ENCODE peak calls at places on chromosomes 13 and 19, in ten cellular contexts. One of them, this sample, is unnamed.

GRCh38 chr13:28059214-28059613 is 41.2 kb downstream of the FLT3 start:
- DNase-seq in adrenal gland: peak; percentile 39
- DNase-seq in neural progenitor cell: peak; percentile 62
- DNase-seq in lung: no peak
- DNase-seq in esophagus squamous epithelium: no peak
- DNase-seq in upper lobe of right lung: no peak
- DNase-seq in GM12865: peak; percentile 65
- DNase-seq in progenitor cell of endocrine pancreas: no peak
- DNase-seq in tibial nerve: no peak
- DNase-seq in neural crest cell: peak; percentile 9
- DNase-seq in this sample: no peak

GRCh38 chr19:52991021-52991420 is 22.7 kb upstream of the ERVV-1 start:
- DNase-seq in tibial nerve: no peak
- DNase-seq in progenitor cell of endocrine pancreas: no peak
- DNase-seq in GM12865: no peak
- DNase-seq in upper lobe of right lung: no peak
- DNase-seq in esophagus squamous epithelium: no peak
- DNase-seq in neural crest cell: no peak
- DNase-seq in lung: no peak
- DNase-seq in adrenal gland: no peak
- DNase-seq in neural progenitor cell: no peak
- DNase-seq in this sample: no peak

GRCh38 chr13:70043685-70044084 is 63.9 kb upstream of the ATXN8OS start:
- DNase-seq in GM12865: peak; percentile 1
- DNase-seq in neural progenitor cell: no peak
- DNase-seq in neural crest cell: no peak
- DNase-seq in esophagus squamous epithelium: no peak
- DNase-seq in lung: no peak
- DNase-seq in tibial nerve: no peak
- DNase-seq in adrenal gland: no peak
- DNase-seq in upper lobe of right lung: no peak
- DNase-seq in progenitor cell of endocrine pancreas: no peak
- DNase-seq in this sample: no peak

GRCh38 chr13:42064259-42064658 is 15.8 kb downstream of the DGKH start:
- DNase-seq in upper lobe of right lung: no peak
- DNase-seq in lung: no peak
- DNase-seq in neural progenitor cell: no peak
- DNase-seq in progenitor cell of endocrine pancreas: no peak
- DNase-seq in neural crest cell: no peak
- DNase-seq in tibial nerve: no peak
- DNase-seq in adrenal gland: no peak
- DNase-seq in GM12865: no peak
- DNase-seq in esophagus squamous epithelium: no peak
- DNase-seq in this sample: no peak

GRCh38 chr13:38348890-38349289 is 761 bp upstream of the UFM1 start:
- DNase-seq in neural crest cell: no peak
- DNase-seq in neural progenitor cell: no peak
- DNase-seq in progenitor cell of endocrine pancreas: no peak
- DNase-seq in upper lobe of right lung: no peak
- DNase-seq in tibial nerve: no peak
- DNase-seq in adrenal gland: peak; percentile 24
- DNase-seq in lung: no peak
- DNase-seq in esophagus squamous epithelium: no peak
- DNase-seq in GM12865: peak; percentile 15
- DNase-seq in this sample: no peak

GRCh38 chr13:113318956-113319355 is 21.9 kb downstream of the LAMP1 start:
- DNase-seq in neural progenitor cell: no peak
- DNase-seq in neural crest cell: no peak
- DNase-seq in upper lobe of right lung: no peak
- DNase-seq in esophagus squamous epithelium: no peak
- DNase-seq in progenitor cell of endocrine pancreas: no peak
- DNase-seq in lung: no peak
- DNase-seq in adrenal gland: no peak
- DNase-seq in tibial nerve: no peak
- DNase-seq in GM12865: no peak
- DNase-seq in this sample: no peak

GRCh38 chr13:51801631-51802099 is 2.3 kb downstream of the DHRS12 start:
- DNase-seq in esophagus squamous epithelium: no peak
- DNase-seq in tibial nerve: peak; percentile 50
- DNase-seq in upper lobe of right lung: peak; percentile 90
- DNase-seq in neural progenitor cell: peak; percentile 92
- DNase-seq in adrenal gland: peak; percentile 86
- DNase-seq in progenitor cell of endocrine pancreas: no peak
- DNase-seq in GM12865: no peak
- DNase-seq in neural crest cell: no peak
- DNase-seq in lung: peak; percentile 76
- DNase-seq in this sample: no peak

GRCh38 chr19:10580979-10581631 is 6.0 kb downstream of the AP1M2 start:
- DNase-seq in neural progenitor cell: peak; percentile 97
- DNase-seq in GM12865: peak; percentile 97
- DNase-seq in adrenal gland: peak; percentile 95
- DNase-seq in lung: peak; percentile 86
- DNase-seq in upper lobe of right lung: peak; percentile 91
- DNase-seq in esophagus squamous epithelium: peak; percentile 36
- DNase-seq in neural crest cell: peak; percentile 93
- DNase-seq in tibial nerve: peak; percentile 88
- DNase-seq in progenitor cell of endocrine pancreas: peak; percentile 78
- DNase-seq in this sample: peak; percentile 93

GRCh38 chr13:33075996-33076395 is 59.8 kb downstream of the KL start:
- DNase-seq in lung: no peak
- DNase-seq in adrenal gland: no peak
- DNase-seq in neural progenitor cell: no peak
- DNase-seq in esophagus squamous epithelium: no peak
- DNase-seq in GM12865: no peak
- DNase-seq in progenitor cell of endocrine pancreas: no peak
- DNase-seq in tibial nerve: no peak
- DNase-seq in neural crest cell: no peak
- DNase-seq in upper lobe of right lung: no peak
- DNase-seq in this sample: no peak

GRCh38 chr13:39900106-39900750 is 244.8 kb downstream of the COG6 start:
- DNase-seq in GM12865: no peak
- DNase-seq in progenitor cell of endocrine pancreas: no peak
- DNase-seq in tibial nerve: no peak
- DNase-seq in neural progenitor cell: no peak
- DNase-seq in esophagus squamous epithelium: no peak
- DNase-seq in upper lobe of right lung: no peak
- DNase-seq in lung: no peak
- DNase-seq in neural crest cell: no peak
- DNase-seq in adrenal gland: no peak
- DNase-seq in this sample: no peak

GRCh38 chr13:27339299-27339698 is 68.7 kb downstream of the RASL11A start:
- DNase-seq in adrenal gland: no peak
- DNase-seq in lung: no peak
- DNase-seq in neural progenitor cell: peak; percentile 63
- DNase-seq in esophagus squamous epithelium: no peak
- DNase-seq in upper lobe of right lung: no peak
- DNase-seq in neural crest cell: peak; percentile 23
- DNase-seq in GM12865: peak; percentile 70
- DNase-seq in progenitor cell of endocrine pancreas: no peak
- DNase-seq in tibial nerve: no peak
- DNase-seq in this sample: no peak

GRCh38 chr19:18629166-18630088 is 7.4 kb upstream of the KLHL26 start:
- DNase-seq in upper lobe of right lung: no peak
- DNase-seq in esophagus squamous epithelium: no peak
- DNase-seq in lung: no peak
- DNase-seq in adrenal gland: peak; percentile 41
- DNase-seq in progenitor cell of endocrine pancreas: no peak
- DNase-seq in GM12865: no peak
- DNase-seq in neural crest cell: no peak
- DNase-seq in tibial nerve: peak; percentile 53
- DNase-seq in neural progenitor cell: peak; percentile 42
- DNase-seq in this sample: no peak

GRCh38 chr13:109764474-109765292 is 21.7 kb downstream of the IRS2 start:
- DNase-seq in lung: no peak
- DNase-seq in esophagus squamous epithelium: no peak
- DNase-seq in tibial nerve: no peak
- DNase-seq in GM12865: no peak
- DNase-seq in neural progenitor cell: peak; percentile 24
- DNase-seq in progenitor cell of endocrine pancreas: no peak
- DNase-seq in adrenal gland: peak; percentile 41
- DNase-seq in upper lobe of right lung: no peak
- DNase-seq in neural crest cell: no peak
- DNase-seq in this sample: no peak

GRCh38 chr19:38718747-38719543 is 25.3 kb downstream of the CAPN12 start:
- DNase-seq in tibial nerve: no peak
- DNase-seq in lung: peak; percentile 50
- DNase-seq in neural progenitor cell: peak; percentile 44
- DNase-seq in neural crest cell: no peak
- DNase-seq in esophagus squamous epithelium: no peak
- DNase-seq in GM12865: no peak
- DNase-seq in adrenal gland: no peak
- DNase-seq in upper lobe of right lung: peak; percentile 79
- DNase-seq in progenitor cell of endocrine pancreas: no peak
- DNase-seq in this sample: peak; percentile 93

GRCh38 chr13:89695343-89696257 is 1651.9 kb upstream of the MIR17HG start:
- DNase-seq in esophagus squamous epithelium: no peak
- DNase-seq in progenitor cell of endocrine pancreas: peak; percentile 42
- DNase-seq in neural crest cell: peak; percentile 67
- DNase-seq in neural progenitor cell: peak; percentile 60
- DNase-seq in GM12865: peak; percentile 2
- DNase-seq in adrenal gland: peak; percentile 75
- DNase-seq in lung: peak; percentile 37
- DNase-seq in tibial nerve: no peak
- DNase-seq in upper lobe of right lung: no peak
- DNase-seq in this sample: no peak

GRCh38 chr19:4539697-4540581 is at the start of gene LRG1:
- DNase-seq in adrenal gland: peak; percentile 74
- DNase-seq in progenitor cell of endocrine pancreas: no peak
- DNase-seq in lung: peak; percentile 89
- DNase-seq in upper lobe of right lung: peak; percentile 90
- DNase-seq in neural crest cell: no peak
- DNase-seq in GM12865: peak; percentile 82
- DNase-seq in esophagus squamous epithelium: no peak
- DNase-seq in tibial nerve: no peak
- DNase-seq in neural progenitor cell: no peak
- DNase-seq in this sample: no peak

GRCh38 chr13:72726721-72727416 is 560 bp downstream of the MZT1 start:
- DNase-seq in upper lobe of right lung: peak; percentile 78
- DNase-seq in GM12865: peak; percentile 60
- DNase-seq in progenitor cell of endocrine pancreas: peak; percentile 27
- DNase-seq in adrenal gland: peak; percentile 48
- DNase-seq in neural crest cell: no peak
- DNase-seq in neural progenitor cell: peak; percentile 79
- DNase-seq in lung: peak; percentile 49
- DNase-seq in tibial nerve: no peak
- DNase-seq in esophagus squamous epithelium: peak; percentile 6
- DNase-seq in this sample: peak; percentile 85

DNA sequence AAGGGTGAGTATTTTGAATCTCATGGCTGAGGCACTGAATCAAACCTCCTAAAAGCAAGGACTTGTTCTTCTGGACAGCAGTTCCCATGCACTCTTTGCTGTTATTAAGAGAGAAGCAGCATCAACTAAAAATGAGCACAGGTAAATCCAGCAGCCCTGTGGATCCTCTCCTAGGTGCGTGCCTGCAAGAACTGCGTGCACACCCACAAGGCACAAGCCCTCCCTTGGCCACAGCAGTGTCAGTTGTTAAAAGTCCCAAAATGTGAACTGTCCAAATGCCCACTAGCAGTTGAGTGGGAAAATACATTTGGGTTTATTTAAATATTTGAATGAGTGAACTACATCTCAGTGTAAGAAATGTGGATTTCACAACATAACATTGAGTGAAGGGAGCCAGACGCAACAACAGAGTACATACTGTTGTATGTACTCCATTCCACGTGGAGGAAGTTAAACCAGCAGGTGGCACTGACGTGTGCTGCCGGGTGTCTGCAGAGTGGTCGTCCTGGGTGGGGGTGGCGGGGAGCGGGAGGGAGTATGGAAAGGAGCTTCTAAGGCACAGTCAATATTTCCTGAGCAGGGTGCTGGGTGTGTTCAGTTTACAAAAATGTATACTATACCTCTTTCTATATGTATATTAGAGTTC is 266.4 kb downstream of the NALCN start:
- DNase-seq in adrenal gland: no peak
- DNase-seq in neural crest cell: no peak
- DNase-seq in upper lobe of right lung: no peak
- DNase-seq in progenitor cell of endocrine pancreas: no peak
- DNase-seq in neural progenitor cell: peak; percentile 62
- DNase-seq in lung: no peak
- DNase-seq in tibial nerve: no peak
- DNase-seq in esophagus squamous epithelium: no peak
- DNase-seq in GM12865: peak; percentile 2
- DNase-seq in this sample: no peak
- TF ChIP-seq CTCF in adrenal gland: no peak
- TF ChIP-seq CTCF in neural crest cell: peak; percentile 50
- TF ChIP-seq CTCF in upper lobe of right lung: peak; percentile 13
- TF ChIP-seq CTCF in progenitor cell of endocrine pancreas: peak; percentile 43
- TF ChIP-seq CTCF in neural progenitor cell: peak; percentile 55
- TF ChIP-seq CTCF in lung: no peak
- TF ChIP-seq CTCF in tibial nerve: no peak
- TF ChIP-seq CTCF in esophagus squamous epithelium: no peak
- TF ChIP-seq CTCF in GM12865: peak; percentile 1
- TF ChIP-seq CTCF in this sample: peak; percentile 60

GRCh38 chr19:13029893-13030292 is 34.6 kb downstream of the NFIX start:
- DNase-seq in neural crest cell: no peak
- DNase-seq in neural progenitor cell: peak; percentile 55
- DNase-seq in tibial nerve: no peak
- DNase-seq in progenitor cell of endocrine pancreas: no peak
- DNase-seq in GM12865: peak; percentile 23
- DNase-seq in lung: no peak
- DNase-seq in adrenal gland: no peak
- DNase-seq in upper lobe of right lung: no peak
- DNase-seq in esophagus squamous epithelium: no peak
- DNase-seq in this sample: no peak
- TF ChIP-seq CTCF in neural crest cell: peak; percentile 35
- TF ChIP-seq CTCF in neural progenitor cell: peak; percentile 60
- TF ChIP-seq CTCF in tibial nerve: peak; percentile 14
- TF ChIP-seq CTCF in progenitor cell of endocrine pancreas: no peak
- TF ChIP-seq CTCF in GM12865: peak; percentile 34
- TF ChIP-seq CTCF in lung: no peak
- TF ChIP-seq CTCF in adrenal gland: no peak
- TF ChIP-seq CTCF in upper lobe of right lung: peak; percentile 42
- TF ChIP-seq CTCF in esophagus squamous epithelium: peak; percentile 69
- TF ChIP-seq CTCF in this sample: peak; percentile 40

GRCh38 chr19:32719611-32720059 is at the start of gene TDRD12:
- DNase-seq in GM12865: no peak
- DNase-seq in tibial nerve: no peak
- DNase-seq in neural progenitor cell: no peak
- DNase-seq in upper lobe of right lung: no peak
- DNase-seq in neural crest cell: no peak
- DNase-seq in esophagus squamous epithelium: no peak
- DNase-seq in adrenal gland: no peak
- DNase-seq in lung: no peak
- DNase-seq in progenitor cell of endocrine pancreas: no peak
- DNase-seq in this sample: no peak
- TF ChIP-seq CTCF in GM12865: no peak
- TF ChIP-seq CTCF in tibial nerve: no peak
- TF ChIP-seq CTCF in neural progenitor cell: no peak
- TF ChIP-seq CTCF in upper lobe of right lung: no peak
- TF ChIP-seq CTCF in neural crest cell: no peak
- TF ChIP-seq CTCF in esophagus squamous epithelium: no peak
- TF ChIP-seq CTCF in adrenal gland: no peak
- TF ChIP-seq CTCF in lung: no peak
- TF ChIP-seq CTCF in progenitor cell of endocrine pancreas: no peak
- TF ChIP-seq CTCF in this sample: no peak

DNA sequence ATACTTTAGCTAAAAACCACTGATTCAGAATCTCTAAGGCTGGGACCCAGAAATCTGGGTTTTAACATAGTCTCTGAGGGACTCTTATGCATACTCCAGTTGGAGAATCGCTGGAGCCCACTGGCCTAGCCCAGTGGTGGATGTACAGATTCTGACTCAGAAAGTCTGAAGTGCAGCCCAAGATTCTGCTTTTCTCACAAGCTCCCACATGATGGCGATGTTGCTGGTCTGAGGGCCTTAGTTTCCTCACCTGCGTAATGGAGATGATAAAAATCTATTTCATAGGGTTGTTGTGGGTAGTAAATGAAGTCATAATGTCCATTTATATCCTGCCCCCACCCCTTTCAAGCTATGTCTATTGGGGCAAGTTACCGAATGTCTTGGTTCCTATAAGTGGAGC is 7.7 kb upstream of the CDADC1 start:
- DNase-seq in lung: no peak
- DNase-seq in esophagus squamous epithelium: no peak
- DNase-seq in upper lobe of right lung: no peak
- DNase-seq in progenitor cell of endocrine pancreas: no peak
- DNase-seq in tibial nerve: no peak
- DNase-seq in adrenal gland: peak; percentile 38
- DNase-seq in GM12865: peak; percentile 48
- DNase-seq in neural progenitor cell: peak; percentile 39
- DNase-seq in neural crest cell: no peak
- DNase-seq in this sample: no peak
- TF ChIP-seq CTCF in lung: peak; percentile 8
- TF ChIP-seq CTCF in esophagus squamous epithelium: peak; percentile 47
- TF ChIP-seq CTCF in upper lobe of right lung: peak; percentile 46
- TF ChIP-seq CTCF in progenitor cell of endocrine pancreas: peak; percentile 25
- TF ChIP-seq CTCF in tibial nerve: peak; percentile 29
- TF ChIP-seq CTCF in adrenal gland: peak; percentile 57
- TF ChIP-seq CTCF in GM12865: peak; percentile 64
- TF ChIP-seq CTCF in neural progenitor cell: peak; percentile 59
- TF ChIP-seq CTCF in neural crest cell: peak; percentile 49
- TF ChIP-seq CTCF in this sample: peak; percentile 67